ENCODE peak calls at places on chromosomes 13 and 19, in seven cellular contexts. One of them, this sample, is unnamed.

GRCh38 chr19:18000981-18001836 is 6.8 kb upstream of the ARRDC2 start:
- DNase-seq in germinal center: peak
- DNase-seq in stimulated activated CD8-positive, alpha-beta memory T cell treated with anti-CD3 and anti-CD28 coated beads, Interleukin-15, amount 100 ng/mL, for 4 hours: peak
- DNase-seq in HTR-8/SVneo: peak
- DNase-seq in stimulated activated CD4-positive, alpha-beta T cell treated with anti-CD3 and anti-CD28 coated beads, Interleukin-4, amount 100 ng/mL, for 48 hours: peak
- DNase-seq in T-helper 2 cell: peak
- DNase-seq in cardiac muscle cell: peak
- DNase-seq in this sample: no peak

GRCh38 chr13:78680064-78680463 is 21.1 kb upstream of the OBI1 start:
- DNase-seq in germinal center: no peak
- DNase-seq in stimulated activated CD8-positive, alpha-beta memory T cell treated with anti-CD3 and anti-CD28 coated beads, Interleukin-15, amount 100 ng/mL, for 4 hours: no peak
- DNase-seq in HTR-8/SVneo: no peak
- DNase-seq in stimulated activated CD4-positive, alpha-beta T cell treated with anti-CD3 and anti-CD28 coated beads, Interleukin-4, amount 100 ng/mL, for 48 hours: no peak
- DNase-seq in T-helper 2 cell: no peak
- DNase-seq in cardiac muscle cell: no peak
- DNase-seq in this sample: no peak

GRCh38 chr19:17121736-17122293 is 46.2 kb downstream of the MYO9B start:
- DNase-seq in germinal center: no peak
- DNase-seq in stimulated activated CD8-positive, alpha-beta memory T cell treated with anti-CD3 and anti-CD28 coated beads, Interleukin-15, amount 100 ng/mL, for 4 hours: no peak
- DNase-seq in HTR-8/SVneo: no peak
- DNase-seq in stimulated activated CD4-positive, alpha-beta T cell treated with anti-CD3 and anti-CD28 coated beads, Interleukin-4, amount 100 ng/mL, for 48 hours: no peak
- DNase-seq in T-helper 2 cell: no peak
- DNase-seq in cardiac muscle cell: no peak
- DNase-seq in this sample: no peak

GRCh38 chr13:51849145-51850101 is 4.4 kb upstream of the TMEM272 start:
- DNase-seq in germinal center: peak
- DNase-seq in stimulated activated CD8-positive, alpha-beta memory T cell treated with anti-CD3 and anti-CD28 coated beads, Interleukin-15, amount 100 ng/mL, for 4 hours: no peak
- DNase-seq in HTR-8/SVneo: peak
- DNase-seq in stimulated activated CD4-positive, alpha-beta T cell treated with anti-CD3 and anti-CD28 coated beads, Interleukin-4, amount 100 ng/mL, for 48 hours: peak
- DNase-seq in T-helper 2 cell: no peak
- DNase-seq in cardiac muscle cell: peak
- DNase-seq in this sample: peak

GRCh38 chr13:111636804-111637203 is 316.4 kb downstream of the TEX29 start:
- DNase-seq in germinal center: no peak
- DNase-seq in stimulated activated CD8-positive, alpha-beta memory T cell treated with anti-CD3 and anti-CD28 coated beads, Interleukin-15, amount 100 ng/mL, for 4 hours: no peak
- DNase-seq in HTR-8/SVneo: no peak
- DNase-seq in stimulated activated CD4-positive, alpha-beta T cell treated with anti-CD3 and anti-CD28 coated beads, Interleukin-4, amount 100 ng/mL, for 48 hours: no peak
- DNase-seq in T-helper 2 cell: no peak
- DNase-seq in cardiac muscle cell: no peak
- DNase-seq in this sample: no peak

GRCh38 chr19:46147791-46148288 is at the start of gene IGFL2:
- DNase-seq in germinal center: no peak
- DNase-seq in stimulated activated CD8-positive, alpha-beta memory T cell treated with anti-CD3 and anti-CD28 coated beads, Interleukin-15, amount 100 ng/mL, for 4 hours: no peak
- DNase-seq in HTR-8/SVneo: no peak
- DNase-seq in stimulated activated CD4-positive, alpha-beta T cell treated with anti-CD3 and anti-CD28 coated beads, Interleukin-4, amount 100 ng/mL, for 48 hours: peak
- DNase-seq in T-helper 2 cell: no peak
- DNase-seq in cardiac muscle cell: no peak
- DNase-seq in this sample: no peak

GRCh38 chr19:46617566-46618079 is 7.3 kb downstream of the PTGIR start:
- DNase-seq in germinal center: no peak
- DNase-seq in stimulated activated CD8-positive, alpha-beta memory T cell treated with anti-CD3 and anti-CD28 coated beads, Interleukin-15, amount 100 ng/mL, for 4 hours: no peak
- DNase-seq in HTR-8/SVneo: no peak
- DNase-seq in stimulated activated CD4-positive, alpha-beta T cell treated with anti-CD3 and anti-CD28 coated beads, Interleukin-4, amount 100 ng/mL, for 48 hours: no peak
- DNase-seq in T-helper 2 cell: no peak
- DNase-seq in cardiac muscle cell: no peak
- DNase-seq in this sample: no peak

GRCh38 chr13:47094734-47095434 is 198.0 kb upstream of the HTR2A start:
- DNase-seq in germinal center: no peak
- DNase-seq in stimulated activated CD8-positive, alpha-beta memory T cell treated with anti-CD3 and anti-CD28 coated beads, Interleukin-15, amount 100 ng/mL, for 4 hours: no peak
- DNase-seq in HTR-8/SVneo: no peak
- DNase-seq in stimulated activated CD4-positive, alpha-beta T cell treated with anti-CD3 and anti-CD28 coated beads, Interleukin-4, amount 100 ng/mL, for 48 hours: no peak
- DNase-seq in T-helper 2 cell: no peak
- DNase-seq in cardiac muscle cell: no peak
- DNase-seq in this sample: no peak

GRCh38 chr19:33734913-33735312 is 61.8 kb upstream of the KCTD15 start:
- DNase-seq in germinal center: no peak
- DNase-seq in stimulated activated CD8-positive, alpha-beta memory T cell treated with anti-CD3 and anti-CD28 coated beads, Interleukin-15, amount 100 ng/mL, for 4 hours: no peak
- DNase-seq in HTR-8/SVneo: no peak
- DNase-seq in stimulated activated CD4-positive, alpha-beta T cell treated with anti-CD3 and anti-CD28 coated beads, Interleukin-4, amount 100 ng/mL, for 48 hours: no peak
- DNase-seq in T-helper 2 cell: no peak
- DNase-seq in cardiac muscle cell: no peak
- DNase-seq in this sample: no peak

GRCh38 chr13:49681837-49682236 is 9.4 kb downstream of the EBPL start:
- DNase-seq in germinal center: no peak
- DNase-seq in stimulated activated CD8-positive, alpha-beta memory T cell treated with anti-CD3 and anti-CD28 coated beads, Interleukin-15, amount 100 ng/mL, for 4 hours: no peak
- DNase-seq in HTR-8/SVneo: no peak
- DNase-seq in stimulated activated CD4-positive, alpha-beta T cell treated with anti-CD3 and anti-CD28 coated beads, Interleukin-4, amount 100 ng/mL, for 48 hours: no peak
- DNase-seq in T-helper 2 cell: no peak
- DNase-seq in cardiac muscle cell: no peak
- DNase-seq in this sample: no peak

GRCh38 chr13:25292301-25292700 is 5.0 kb upstream of the MTMR6 start:
- DNase-seq in germinal center: no peak
- DNase-seq in stimulated activated CD8-positive, alpha-beta memory T cell treated with anti-CD3 and anti-CD28 coated beads, Interleukin-15, amount 100 ng/mL, for 4 hours: no peak
- DNase-seq in HTR-8/SVneo: no peak
- DNase-seq in stimulated activated CD4-positive, alpha-beta T cell treated with anti-CD3 and anti-CD28 coated beads, Interleukin-4, amount 100 ng/mL, for 48 hours: no peak
- DNase-seq in T-helper 2 cell: no peak
- DNase-seq in cardiac muscle cell: no peak
- DNase-seq in this sample: no peak

GRCh38 chr19:46391296-46392251 is 21.8 kb downstream of the CCDC8 start:
- DNase-seq in germinal center: no peak
- DNase-seq in stimulated activated CD8-positive, alpha-beta memory T cell treated with anti-CD3 and anti-CD28 coated beads, Interleukin-15, amount 100 ng/mL, for 4 hours: no peak
- DNase-seq in HTR-8/SVneo: no peak
- DNase-seq in stimulated activated CD4-positive, alpha-beta T cell treated with anti-CD3 and anti-CD28 coated beads, Interleukin-4, amount 100 ng/mL, for 48 hours: no peak
- DNase-seq in T-helper 2 cell: no peak
- DNase-seq in cardiac muscle cell: no peak
- DNase-seq in this sample: no peak

GRCh38 chr19:41753936-41754529 is 1.3 kb upstream of the CEACAM6 start:
- DNase-seq in germinal center: peak
- DNase-seq in stimulated activated CD8-positive, alpha-beta memory T cell treated with anti-CD3 and anti-CD28 coated beads, Interleukin-15, amount 100 ng/mL, for 4 hours: peak
- DNase-seq in HTR-8/SVneo: peak
- DNase-seq in stimulated activated CD4-positive, alpha-beta T cell treated with anti-CD3 and anti-CD28 coated beads, Interleukin-4, amount 100 ng/mL, for 48 hours: peak
- DNase-seq in T-helper 2 cell: peak
- DNase-seq in cardiac muscle cell: no peak
- DNase-seq in this sample: peak

GRCh38 chr13:37791699-37792098 is 77.9 kb downstream of the TRPC4 start:
- DNase-seq in germinal center: no peak
- DNase-seq in stimulated activated CD8-positive, alpha-beta memory T cell treated with anti-CD3 and anti-CD28 coated beads, Interleukin-15, amount 100 ng/mL, for 4 hours: no peak
- DNase-seq in HTR-8/SVneo: no peak
- DNase-seq in stimulated activated CD4-positive, alpha-beta T cell treated with anti-CD3 and anti-CD28 coated beads, Interleukin-4, amount 100 ng/mL, for 48 hours: no peak
- DNase-seq in T-helper 2 cell: no peak
- DNase-seq in cardiac muscle cell: no peak
- DNase-seq in this sample: no peak

GRCh38 chr13:20796791-20797513 is 23.2 kb upstream of the EEF1AKMT1 start:
- DNase-seq in germinal center: no peak
- DNase-seq in stimulated activated CD8-positive, alpha-beta memory T cell treated with anti-CD3 and anti-CD28 coated beads, Interleukin-15, amount 100 ng/mL, for 4 hours: no peak
- DNase-seq in HTR-8/SVneo: no peak
- DNase-seq in stimulated activated CD4-positive, alpha-beta T cell treated with anti-CD3 and anti-CD28 coated beads, Interleukin-4, amount 100 ng/mL, for 48 hours: no peak
- DNase-seq in T-helper 2 cell: no peak
- DNase-seq in cardiac muscle cell: no peak
- DNase-seq in this sample: no peak

GRCh38 chr19:40799558-40800338 is 757 bp downstream of the EGLN2 start:
- DNase-seq in germinal center: no peak
- DNase-seq in stimulated activated CD8-positive, alpha-beta memory T cell treated with anti-CD3 and anti-CD28 coated beads, Interleukin-15, amount 100 ng/mL, for 4 hours: no peak
- DNase-seq in HTR-8/SVneo: peak
- DNase-seq in stimulated activated CD4-positive, alpha-beta T cell treated with anti-CD3 and anti-CD28 coated beads, Interleukin-4, amount 100 ng/mL, for 48 hours: no peak
- DNase-seq in T-helper 2 cell: no peak
- DNase-seq in cardiac muscle cell: peak
- DNase-seq in this sample: peak

GRCh38 chr19:35669974-35670373 is 3.7 kb downstream of the UPK1A start:
- DNase-seq in germinal center: no peak
- DNase-seq in stimulated activated CD8-positive, alpha-beta memory T cell treated with anti-CD3 and anti-CD28 coated beads, Interleukin-15, amount 100 ng/mL, for 4 hours: no peak
- DNase-seq in HTR-8/SVneo: no peak
- DNase-seq in stimulated activated CD4-positive, alpha-beta T cell treated with anti-CD3 and anti-CD28 coated beads, Interleukin-4, amount 100 ng/mL, for 48 hours: no peak
- DNase-seq in T-helper 2 cell: no peak
- DNase-seq in cardiac muscle cell: no peak
- DNase-seq in this sample: no peak